ENCODE peak calls at places on chromosomes 6 and 20, in six cellular contexts. One of them, this sample, is unnamed.

GRCh38 chr6:106097368-106098231 is 11.5 kb downstream of the PRDM1 start:
- DNase-seq in HCT116: no peak
- DNase-seq in H1: no peak
- DNase-seq in HepG2: no peak
- DNase-seq in K562: no peak
- DNase-seq in GM12878: peak; percentile 78
- DNase-seq in this sample: no peak

GRCh38 chr6:130666796-130667195 is 160.4 kb upstream of the SMLR1 start:
- DNase-seq in HCT116: no peak
- DNase-seq in H1: no peak
- DNase-seq in HepG2: no peak
- DNase-seq in K562: no peak
- DNase-seq in GM12878: no peak
- DNase-seq in this sample: no peak

GRCh38 chr6:13485923-13486557 is 1.4 kb downstream of the GFOD1 start:
- DNase-seq in HCT116: no peak
- DNase-seq in H1: no peak
- DNase-seq in HepG2: peak; percentile 43
- DNase-seq in K562: peak; percentile 76
- DNase-seq in GM12878: no peak
- DNase-seq in this sample: no peak

GRCh38 chr20:42855896-42856295 is 333.8 kb downstream of the PTPRT start:
- DNase-seq in HCT116: no peak
- DNase-seq in H1: no peak
- DNase-seq in HepG2: no peak
- DNase-seq in K562: no peak
- DNase-seq in GM12878: no peak
- DNase-seq in this sample: no peak

GRCh38 chr6:168852336-168852884 is 401.2 kb downstream of the THBS2 start:
- DNase-seq in HCT116: no peak
- DNase-seq in H1: no peak
- DNase-seq in HepG2: no peak
- DNase-seq in K562: no peak
- DNase-seq in GM12878: no peak
- DNase-seq in this sample: no peak

GRCh38 chr6:81743649-81744048 is 8.8 kb downstream of the TENT5A start:
- DNase-seq in HCT116: no peak
- DNase-seq in H1: no peak
- DNase-seq in HepG2: peak; percentile 54
- DNase-seq in K562: no peak
- DNase-seq in GM12878: no peak
- DNase-seq in this sample: no peak

GRCh38 chr6:148830614-148831013 is 83.8 kb downstream of the UST start:
- DNase-seq in HCT116: no peak
- DNase-seq in H1: no peak
- DNase-seq in HepG2: no peak
- DNase-seq in K562: no peak
- DNase-seq in GM12878: no peak
- DNase-seq in this sample: no peak

GRCh38 chr6:38144365-38144764 is 324.8 kb downstream of the ZFAND3 start:
- DNase-seq in HCT116: no peak
- DNase-seq in H1: no peak
- DNase-seq in HepG2: no peak
- DNase-seq in K562: no peak
- DNase-seq in GM12878: no peak
- DNase-seq in this sample: no peak

GRCh38 chr6:98836025-98836961 is 1.9 kb downstream of the POU3F2 start:
- DNase-seq in HCT116: no peak
- DNase-seq in H1: peak; percentile 82
- DNase-seq in HepG2: no peak
- DNase-seq in K562: peak; percentile 42
- DNase-seq in GM12878: no peak
- DNase-seq in this sample: no peak

GRCh38 chr6:85462673-85463072 is 12.8 kb downstream of the NT5E start:
- DNase-seq in HCT116: no peak
- DNase-seq in H1: no peak
- DNase-seq in HepG2: no peak
- DNase-seq in K562: no peak
- DNase-seq in GM12878: no peak
- DNase-seq in this sample: no peak

GRCh38 chr20:49768204-49769124 is 44.2 kb upstream of the SLC9A8 start:
- DNase-seq in HCT116: no peak
- DNase-seq in H1: peak; percentile 57
- DNase-seq in HepG2: peak; percentile 100
- DNase-seq in K562: no peak
- DNase-seq in GM12878: peak; percentile 31
- DNase-seq in this sample: peak; percentile 95

GRCh38 chr20:8361779-8362178 is 229.7 kb downstream of the PLCB1 start:
- DNase-seq in HCT116: no peak
- DNase-seq in H1: no peak
- DNase-seq in HepG2: no peak
- DNase-seq in K562: no peak
- DNase-seq in GM12878: no peak
- DNase-seq in this sample: no peak

GRCh38 chr20:40692240-40693011 is 3.4 kb upstream of the MAFB start:
- DNase-seq in HCT116: no peak
- DNase-seq in H1: peak; percentile 53
- DNase-seq in HepG2: no peak
- DNase-seq in K562: no peak
- DNase-seq in GM12878: no peak
- DNase-seq in this sample: no peak

GRCh38 chr20:51493346-51493791 is 49.1 kb downstream of the NFATC2 start:
- DNase-seq in HCT116: no peak
- DNase-seq in H1: no peak
- DNase-seq in HepG2: no peak
- DNase-seq in K562: peak; percentile 39
- DNase-seq in GM12878: no peak
- DNase-seq in this sample: no peak

GRCh38 chr6:88855521-88856152 is 107.8 kb downstream of the RNGTT start:
- DNase-seq in HCT116: no peak
- DNase-seq in H1: no peak
- DNase-seq in HepG2: no peak
- DNase-seq in K562: no peak
- DNase-seq in GM12878: no peak
- DNase-seq in this sample: no peak

GRCh38 chr6:40796280-40797223 is 209.4 kb upstream of the LRFN2 start:
- DNase-seq in HCT116: no peak
- DNase-seq in H1: no peak
- DNase-seq in HepG2: no peak
- DNase-seq in K562: no peak
- DNase-seq in GM12878: no peak
- DNase-seq in this sample: no peak

GRCh38 chr6:132084811-132085509 is 133.8 kb upstream of the CCN2 start:
- DNase-seq in HCT116: no peak
- DNase-seq in H1: no peak
- DNase-seq in HepG2: no peak
- DNase-seq in K562: no peak
- DNase-seq in GM12878: peak; percentile 15
- DNase-seq in this sample: no peak

GRCh38 chr6:141402489-141402888 is 730.2 kb upstream of the GJE1 start:
- DNase-seq in HCT116: no peak
- DNase-seq in H1: no peak
- DNase-seq in HepG2: no peak
- DNase-seq in K562: no peak
- DNase-seq in GM12878: no peak
- DNase-seq in this sample: no peak

GRCh38 chr6:130961148-130961547 is 101.9 kb downstream of the EPB41L2 start:
- DNase-seq in HCT116: no peak
- DNase-seq in H1: no peak
- DNase-seq in HepG2: no peak
- DNase-seq in K562: no peak
- DNase-seq in GM12878: peak; percentile 57
- DNase-seq in this sample: no peak

GRCh38 chr6:79818471-79818870 is 128.9 kb downstream of the ELOVL4 start:
- DNase-seq in HCT116: no peak
- DNase-seq in H1: no peak
- DNase-seq in HepG2: no peak
- DNase-seq in K562: no peak
- DNase-seq in GM12878: no peak
- DNase-seq in this sample: no peak

GRCh38 chr6:85390775-85391174 is 59.1 kb upstream of the NT5E start:
- DNase-seq in HCT116: no peak
- DNase-seq in H1: no peak
- DNase-seq in HepG2: no peak
- DNase-seq in K562: no peak
- DNase-seq in GM12878: no peak
- DNase-seq in this sample: no peak

GRCh38 chr6:70060680-70061079 is 194.3 kb downstream of the COL19A1 start:
- DNase-seq in HCT116: no peak
- DNase-seq in H1: no peak
- DNase-seq in HepG2: no peak
- DNase-seq in K562: no peak
- DNase-seq in GM12878: no peak
- DNase-seq in this sample: no peak

GRCh38 chr6:167799033-167799933 is 27.4 kb upstream of the AFDN start:
- DNase-seq in HCT116: no peak
- DNase-seq in H1: peak; percentile 49
- DNase-seq in HepG2: no peak
- DNase-seq in K562: no peak
- DNase-seq in GM12878: no peak
- DNase-seq in this sample: no peak

GRCh38 chr6:111646942-111647341 is 41.3 kb upstream of the TRAF3IP2 start:
- DNase-seq in HCT116: no peak
- DNase-seq in H1: no peak
- DNase-seq in HepG2: no peak
- DNase-seq in K562: no peak
- DNase-seq in GM12878: no peak
- DNase-seq in this sample: no peak

GRCh38 chr20:9514461-9515210 is at the start of gene LAMP5:
- DNase-seq in HCT116: no peak
- DNase-seq in H1: peak; percentile 80
- DNase-seq in HepG2: no peak
- DNase-seq in K562: no peak
- DNase-seq in GM12878: no peak
- DNase-seq in this sample: peak; percentile 67

GRCh38 chr20:59771506-59772372 is 161.7 kb downstream of the SYCP2 start:
- DNase-seq in HCT116: no peak
- DNase-seq in H1: no peak
- DNase-seq in HepG2: no peak
- DNase-seq in K562: no peak
- DNase-seq in GM12878: no peak
- DNase-seq in this sample: no peak
- TF ChIP-seq ZNF274 in HCT116: no peak
- TF ChIP-seq ZNF274 in H1: no peak
- TF ChIP-seq ZNF274 in HepG2: no peak
- TF ChIP-seq ZNF274 in K562: no peak
- TF ChIP-seq ZNF274 in GM12878: no peak
- TF ChIP-seq ZNF274 in this sample: no peak

DNA sequence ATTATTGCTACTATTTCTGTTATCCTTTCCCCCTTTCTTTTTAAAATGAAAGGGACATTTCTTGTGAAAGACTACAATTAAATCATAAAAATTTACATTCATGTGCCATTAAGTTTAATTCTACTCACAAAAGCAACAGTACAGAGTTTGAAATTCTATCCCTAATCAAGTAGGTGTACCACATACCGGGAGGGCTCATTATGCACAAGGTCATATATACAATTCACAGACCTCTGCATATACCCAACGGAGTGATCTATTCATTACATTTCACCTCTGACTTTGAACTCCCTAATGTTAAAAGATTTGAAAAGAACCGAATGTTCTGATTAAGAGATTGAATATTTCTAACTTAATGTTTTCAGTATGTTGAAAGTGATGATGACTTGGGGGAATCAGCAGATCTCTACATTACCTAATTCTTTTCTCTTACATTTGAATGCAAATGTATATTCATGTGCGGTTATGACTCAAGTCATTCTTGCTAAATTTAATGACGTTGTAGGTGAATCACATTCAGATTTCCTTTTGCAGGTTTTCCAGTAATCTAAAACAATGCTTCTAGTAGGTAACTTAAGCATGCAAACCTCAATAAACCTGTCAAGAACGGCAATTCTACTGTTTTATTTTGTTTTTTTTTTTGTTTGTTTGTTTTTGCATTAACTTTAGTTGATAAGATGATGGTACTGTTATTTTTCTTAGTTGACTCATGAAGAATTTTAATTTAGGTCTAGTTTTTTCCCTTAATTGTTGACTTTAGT is 7.3 kb downstream of the EYA4 start:
- DNase-seq in HCT116: no peak
- DNase-seq in H1: no peak
- DNase-seq in HepG2: no peak
- DNase-seq in K562: no peak
- DNase-seq in GM12878: no peak
- DNase-seq in this sample: no peak
- H3K4me1 ChIP-seq in HCT116: no peaks in the 10 kb centered on the region
- H3K4me1 ChIP-seq in H1: no peaks in the 10 kb centered on the region
- H3K4me1 ChIP-seq in HepG2: no peaks in the 10 kb centered on the region
- H3K4me1 ChIP-seq in K562: no peaks in the 10 kb centered on the region
- H3K4me1 ChIP-seq in GM12878: no peaks in the 10 kb centered on the region
- H3K4me1 ChIP-seq in this sample: no peaks in the 10 kb centered on the region

GRCh38 chr20:47352332-47353223 is 3.9 kb downstream of the ZMYND8 start:
- DNase-seq in HCT116: no peak
- DNase-seq in H1: no peak
- DNase-seq in HepG2: no peak
- DNase-seq in K562: no peak
- DNase-seq in GM12878: no peak
- DNase-seq in this sample: no peak

GRCh38 chr20:47354388-47354709 is 2.1 kb downstream of the ZMYND8 start:
- DNase-seq in HCT116: no peak
- DNase-seq in H1: no peak
- DNase-seq in HepG2: no peak
- DNase-seq in K562: no peak
- DNase-seq in GM12878: no peak
- DNase-seq in this sample: no peak

GRCh38 chr20:47351643-47352331 is 4.7 kb downstream of the ZMYND8 start:
- DNase-seq in HCT116: no peak
- DNase-seq in H1: no peak
- DNase-seq in HepG2: no peak
- DNase-seq in K562: no peak
- DNase-seq in GM12878: no peak
- DNase-seq in this sample: no peak

GRCh38 chr20:47353697-47354387 is 2.7 kb downstream of the ZMYND8 start:
- DNase-seq in HCT116: no peak
- DNase-seq in H1: no peak
- DNase-seq in HepG2: no peak
- DNase-seq in K562: peak; percentile 56
- DNase-seq in GM12878: no peak
- DNase-seq in this sample: no peak

DNA sequence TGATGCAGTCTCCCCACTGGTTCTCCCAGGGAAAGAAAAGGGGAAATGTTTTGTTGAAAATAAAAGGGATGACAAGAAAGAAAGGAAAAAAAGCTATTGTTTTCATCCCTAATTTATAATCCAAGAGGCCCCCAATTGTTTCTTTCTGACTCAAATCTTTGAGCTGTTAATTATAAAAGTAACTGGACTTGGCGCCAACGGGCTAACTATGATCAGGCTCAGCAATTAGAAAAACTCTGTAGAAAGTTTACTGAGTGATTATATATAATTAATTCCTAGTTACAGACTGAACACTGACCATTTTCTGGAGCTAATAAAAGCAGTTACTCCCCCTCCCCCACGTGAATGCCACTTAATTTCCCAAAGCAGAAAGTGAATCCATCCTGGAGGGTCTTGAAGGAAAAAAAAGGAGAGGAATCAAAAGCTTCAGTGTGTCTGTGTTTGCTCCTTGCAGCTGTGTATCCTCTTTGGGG is 3.2 kb downstream of the ZMYND8 start:
- DNase-seq in HCT116: no peak
- DNase-seq in H1: no peak
- DNase-seq in HepG2: no peak
- DNase-seq in K562: no peak
- DNase-seq in GM12878: no peak
- DNase-seq in this sample: no peak
- H3K4me3 ChIP-seq in HCT116: no peak overlapping the region
- H3K4me3 ChIP-seq in H1: no peak overlapping the region
- H3K4me3 ChIP-seq in HepG2: peak overlapping the region; percentile 81
- H3K4me3 ChIP-seq in K562: peak overlapping the region; percentile 65
- H3K4me3 ChIP-seq in GM12878: peak overlapping the region; percentile 77
- H3K4me3 ChIP-seq in this sample: no peak overlapping the region

GRCh38 chr6:147141690-147142308 is 62.4 kb upstream of the STXBP5 start:
- DNase-seq in HCT116: no peak
- DNase-seq in H1: no peak
- DNase-seq in HepG2: no peak
- DNase-seq in K562: peak; percentile 35
- DNase-seq in GM12878: no peak
- DNase-seq in this sample: no peak
- TF ChIP-seq ZNF274 in HCT116: no peak
- TF ChIP-seq ZNF274 in H1: no peak
- TF ChIP-seq ZNF274 in HepG2: no peak
- TF ChIP-seq ZNF274 in K562: no peak
- TF ChIP-seq ZNF274 in GM12878: no peak
- TF ChIP-seq ZNF274 in this sample: no peak

This sample was measured in NT2/D1.